ENCODE peak calls at places on chromosome 3, in ten cellular contexts. E, Y, K, N, P, X, Z, H, U and M are unnamed samples.

GRCh38 chr3:117567903-117568302 is 858.3 kb downstream of the TUSC7 start:
- DNase-seq in U (no peak), Z (no peak), N (no peak), E (no peak), Y (no peak), H (no peak), X (no peak), P (no peak), K (no peak), M (no peak)

GRCh38 chr3:121883507-121883906 is 10.7 kb upstream of the SLC15A2 start:
- DNase-seq in K (no peak), N (peak; percentile 14), Z (peak; percentile 2), U (peak; percentile 5), P (peak; percentile 8), H (no peak), Y (no peak), E (peak; percentile 5), X (no peak), M (no peak)

GRCh38 chr3:99544819-99545281 is 93.5 kb upstream of the COL8A1 start:
- DNase-seq in Y (no peak), Z (peak; percentile 77), X (no peak), K (no peak), N (no peak), P (peak; percentile 34), E (peak; percentile 60), U (peak; percentile 54), H (no peak), M (no peak)

GRCh38 chr3:151434151-151434890 is 26.5 kb downstream of the IGSF10 start:
- DNase-seq in N (peak; percentile 74), U (peak; percentile 95), E (peak; percentile 91), X (no peak), Z (peak; percentile 85), K (no peak), P (peak; percentile 94), H (no peak), Y (no peak), M (no peak)

GRCh38 chr3:44991326-44991725 is 15.3 kb downstream of the EXOSC7 start:
- DNase-seq in E (no peak), P (no peak), K (no peak), U (no peak), X (no peak), H (no peak), N (no peak), Z (no peak), Y (no peak), M (no peak)

GRCh38 chr3:144480520-144480919 is 508.9 kb downstream of the DIPK2A start:
- DNase-seq in X (no peak), U (no peak), Y (no peak), P (no peak), Z (no peak), N (no peak), E (no peak), K (no peak), H (no peak), M (no peak)

GRCh38 chr3:176939022-176939817 is 258.1 kb downstream of the TBL1XR1 start:
- DNase-seq in H (no peak), U (peak; percentile 74), E (peak; percentile 51), Z (peak; percentile 80), Y (no peak), P (peak; percentile 86), K (peak; percentile 70), N (peak; percentile 68), X (no peak), M (no peak)

GRCh38 chr3:123357275-123357674 is 91.6 kb downstream of the ADCY5 start:
- DNase-seq in U (no peak), P (no peak), E (no peak), X (no peak), Y (no peak), H (no peak), K (peak; percentile 38), Z (no peak), N (no peak), M (no peak)

GRCh38 chr3:61877359-61877770 is 316.0 kb downstream of the PTPRG start:
- DNase-seq in N (peak; percentile 31), H (no peak), Z (peak; percentile 42), U (no peak), X (no peak), P (no peak), Y (no peak), K (no peak), E (no peak), M (no peak)